ENCODE peak calls at places on chromosomes 5 and 9, in five cellular contexts. One of them, this sample, is unnamed.

GRCh38 chr5:114361724-114362196 is at the start of gene KCNN2:
- DNase-seq in neuronal stem cell: peak; percentile 89
- DNase-seq in GM23338: peak; percentile 95
- DNase-seq in mammary epithelial cell: peak; percentile 39
- DNase-seq in fibroblast of lung: peak; percentile 57
- DNase-seq in this sample: peak; percentile 22

GRCh38 chr5:168125445-168126199 is 165.8 kb upstream of the WWC1 start:
- DNase-seq in neuronal stem cell: no peak
- DNase-seq in mammary epithelial cell: no peak
- DNase-seq in fibroblast of lung: no peak
- DNase-seq in GM23338: no peak
- DNase-seq in this sample: peak; percentile 23

GRCh38 chr5:112418412-112419049 is 546 bp downstream of the EPB41L4A start:
- DNase-seq in mammary epithelial cell: peak; percentile 18
- DNase-seq in neuronal stem cell: peak; percentile 15
- DNase-seq in GM23338: peak; percentile 15
- DNase-seq in fibroblast of lung: no peak
- DNase-seq in this sample: no peak

GRCh38 chr5:31477516-31477915 is 54.4 kb downstream of the DROSHA start:
- DNase-seq in GM23338: no peak
- DNase-seq in fibroblast of lung: no peak
- DNase-seq in neuronal stem cell: no peak
- DNase-seq in mammary epithelial cell: no peak
- DNase-seq in this sample: no peak

GRCh38 chr5:125323613-125324012 is 577.2 kb upstream of the ZNF608 start:
- DNase-seq in mammary epithelial cell: no peak
- DNase-seq in fibroblast of lung: no peak
- DNase-seq in GM23338: no peak
- DNase-seq in neuronal stem cell: no peak
- DNase-seq in this sample: no peak

GRCh38 chr5:67141644-67142043 is 55.0 kb downstream of the CD180 start:
- DNase-seq in neuronal stem cell: no peak
- DNase-seq in mammary epithelial cell: no peak
- DNase-seq in fibroblast of lung: no peak
- DNase-seq in GM23338: no peak
- DNase-seq in this sample: no peak

GRCh38 chr5:142320427-142320732 is 4.4 kb downstream of the SPRY4 start:
- DNase-seq in GM23338: no peak
- DNase-seq in mammary epithelial cell: no peak
- DNase-seq in fibroblast of lung: no peak
- DNase-seq in neuronal stem cell: no peak
- DNase-seq in this sample: no peak

GRCh38 chr9:126756876-126757415 is 47.9 kb upstream of the ZBTB43 start:
- DNase-seq in GM23338: no peak
- DNase-seq in neuronal stem cell: no peak
- DNase-seq in fibroblast of lung: no peak
- DNase-seq in mammary epithelial cell: no peak
- DNase-seq in this sample: no peak

GRCh38 chr9:127854169-127854833 is at the start of gene ENG:
- DNase-seq in mammary epithelial cell: peak; percentile 38
- DNase-seq in fibroblast of lung: peak; percentile 65
- DNase-seq in neuronal stem cell: no peak
- DNase-seq in GM23338: peak; percentile 73
- DNase-seq in this sample: peak; percentile 91

GRCh38 chr5:124651663-124652513 is 94.6 kb downstream of the ZNF608 start:
- DNase-seq in GM23338: peak; percentile 87
- DNase-seq in mammary epithelial cell: peak; percentile 77
- DNase-seq in neuronal stem cell: peak; percentile 78
- DNase-seq in fibroblast of lung: peak; percentile 82
- DNase-seq in this sample: peak; percentile 71

GRCh38 chr9:94909250-94909894 is 182.9 kb downstream of the AOPEP start:
- DNase-seq in neuronal stem cell: no peak
- DNase-seq in fibroblast of lung: peak; percentile 50
- DNase-seq in mammary epithelial cell: no peak
- DNase-seq in GM23338: no peak
- DNase-seq in this sample: no peak

GRCh38 chr9:133973791-133974630 is 18.1 kb downstream of the VAV2 start:
- DNase-seq in mammary epithelial cell: no peak
- DNase-seq in GM23338: no peak
- DNase-seq in neuronal stem cell: no peak
- DNase-seq in fibroblast of lung: no peak
- DNase-seq in this sample: no peak

GRCh38 chr9:136152543-136152866 is 33.8 kb upstream of the TMEM250 start:
- DNase-seq in mammary epithelial cell: no peak
- DNase-seq in neuronal stem cell: no peak
- DNase-seq in fibroblast of lung: no peak
- DNase-seq in GM23338: no peak
- DNase-seq in this sample: no peak

GRCh38 chr5:78647411-78647818 is 1.2 kb downstream of the LHFPL2 start:
- DNase-seq in fibroblast of lung: peak; percentile 54
- DNase-seq in mammary epithelial cell: peak; percentile 58
- DNase-seq in neuronal stem cell: no peak
- DNase-seq in GM23338: peak; percentile 35
- DNase-seq in this sample: peak; percentile 21

GRCh38 chr5:134648425-134649162 is at the start of gene SEC24A:
- DNase-seq in GM23338: peak; percentile 97
- DNase-seq in fibroblast of lung: peak; percentile 86
- DNase-seq in neuronal stem cell: peak; percentile 81
- DNase-seq in mammary epithelial cell: peak; percentile 96
- DNase-seq in this sample: peak; percentile 99

GRCh38 chr5:72956324-72957140 is 691 bp downstream of the FCHO2 start:
- DNase-seq in neuronal stem cell: peak; percentile 41
- DNase-seq in mammary epithelial cell: peak; percentile 57
- DNase-seq in fibroblast of lung: peak; percentile 73
- DNase-seq in GM23338: peak; percentile 53
- DNase-seq in this sample: peak; percentile 48

GRCh38 chr5:152271420-152271819 is 133.7 kb downstream of the NMUR2 start:
- DNase-seq in fibroblast of lung: no peak
- DNase-seq in neuronal stem cell: peak; percentile 12
- DNase-seq in GM23338: peak; percentile 73
- DNase-seq in mammary epithelial cell: peak; percentile 28
- DNase-seq in this sample: peak; percentile 69

GRCh38 chr5:167897371-167897770 is 394.1 kb upstream of the WWC1 start:
- DNase-seq in mammary epithelial cell: no peak
- DNase-seq in fibroblast of lung: no peak
- DNase-seq in GM23338: no peak
- DNase-seq in neuronal stem cell: no peak
- DNase-seq in this sample: no peak

GRCh38 chr5:127556609-127557348 is 39.3 kb downstream of the PRRC1 start:
- DNase-seq in GM23338: no peak
- DNase-seq in neuronal stem cell: no peak
- DNase-seq in fibroblast of lung: no peak
- DNase-seq in mammary epithelial cell: no peak
- DNase-seq in this sample: no peak

GRCh38 chr9:79656127-79656526 is 84.4 kb downstream of the TLE4 start:
- DNase-seq in GM23338: no peak
- DNase-seq in neuronal stem cell: no peak
- DNase-seq in fibroblast of lung: no peak
- DNase-seq in mammary epithelial cell: no peak
- DNase-seq in this sample: no peak

DNA sequence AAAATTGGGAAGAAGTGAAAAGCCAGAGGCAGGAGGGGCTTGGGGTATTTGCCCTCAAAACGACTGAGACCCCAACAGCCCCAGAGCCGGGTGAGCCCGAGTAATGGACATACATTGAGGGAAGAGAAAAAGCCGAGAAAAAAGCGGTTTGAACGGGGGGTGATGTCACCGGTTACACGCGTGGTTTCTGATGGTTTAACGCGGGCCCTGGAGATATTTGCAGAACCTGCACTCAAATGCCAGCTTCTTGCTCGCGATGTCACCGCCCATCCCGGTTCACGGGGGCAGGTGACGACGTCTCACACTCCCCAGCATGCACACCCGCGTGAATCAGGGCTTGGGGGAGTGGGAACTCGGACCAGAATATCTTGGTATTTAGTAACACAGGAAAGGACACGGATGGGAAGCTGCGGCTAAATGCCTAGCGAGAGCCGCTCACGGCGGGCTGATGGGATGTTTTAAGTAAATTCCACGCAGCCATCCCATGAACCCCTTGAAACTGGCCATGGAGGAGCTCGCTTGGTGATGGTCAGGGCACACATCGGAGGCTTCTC is 102.0 kb upstream of the RAPGEF1 start:
- DNase-seq in neuronal stem cell: no peak
- DNase-seq in fibroblast of lung: no peak
- DNase-seq in GM23338: no peak
- DNase-seq in mammary epithelial cell: no peak
- DNase-seq in this sample: no peak
- H2AFZ ChIP-seq in neuronal stem cell: no peak overlapping the region
- H2AFZ ChIP-seq in fibroblast of lung: no peak overlapping the region
- H2AFZ ChIP-seq in GM23338: no peak overlapping the region
- H2AFZ ChIP-seq in mammary epithelial cell: no peak overlapping the region
- H2AFZ ChIP-seq in this sample: no peak overlapping the region

GRCh38 chr5:9452181-9452580 is 93.7 kb downstream of the SEMA5A start:
- DNase-seq in mammary epithelial cell: no peak
- DNase-seq in fibroblast of lung: no peak
- DNase-seq in GM23338: no peak
- DNase-seq in neuronal stem cell: no peak
- DNase-seq in this sample: no peak

GRCh38 chr5:9454491-9454890 is 91.4 kb downstream of the SEMA5A start:
- DNase-seq in neuronal stem cell: no peak
- DNase-seq in mammary epithelial cell: no peak
- DNase-seq in GM23338: no peak
- DNase-seq in fibroblast of lung: no peak
- DNase-seq in this sample: no peak

GRCh38 chr5:9454012-9454481 is 91.8 kb downstream of the SEMA5A start:
- DNase-seq in neuronal stem cell: no peak
- DNase-seq in fibroblast of lung: peak; percentile 38
- DNase-seq in GM23338: no peak
- DNase-seq in mammary epithelial cell: no peak
- DNase-seq in this sample: peak; percentile 31

GRCh38 chr5:9455826-9456434 is 89.9 kb downstream of the SEMA5A start:
- DNase-seq in neuronal stem cell: peak; percentile 47
- DNase-seq in GM23338: peak; percentile 33
- DNase-seq in fibroblast of lung: peak; percentile 35
- DNase-seq in mammary epithelial cell: no peak
- DNase-seq in this sample: no peak

DNA sequence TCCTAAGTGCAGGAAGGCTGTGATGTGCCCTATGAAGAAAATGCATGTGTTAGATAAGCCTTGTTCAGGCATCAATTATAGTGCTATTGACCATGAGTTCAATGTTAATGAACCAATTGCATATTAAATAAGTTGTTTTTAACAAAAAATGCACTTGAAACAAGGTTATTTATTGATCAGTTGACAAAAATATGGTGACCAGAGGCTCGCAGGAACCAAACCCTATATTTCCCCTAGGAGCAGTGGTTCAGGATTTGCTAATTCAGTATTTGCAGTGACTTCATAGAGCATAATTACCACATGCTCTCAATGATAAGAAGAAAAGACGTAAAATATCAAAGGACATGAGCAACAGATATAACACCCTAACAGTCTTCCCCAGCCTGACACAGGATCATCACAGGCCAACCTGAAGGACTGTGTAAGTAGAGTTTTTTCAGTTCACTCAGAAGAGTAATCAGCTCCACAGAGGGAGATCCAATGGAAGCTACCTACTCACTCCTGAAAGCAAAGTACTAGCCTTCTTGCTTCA is 92.3 kb downstream of the SEMA5A start:
- DNase-seq in neuronal stem cell: no peak
- DNase-seq in GM23338: no peak
- DNase-seq in mammary epithelial cell: no peak
- DNase-seq in fibroblast of lung: no peak
- DNase-seq in this sample: no peak
- H2AFZ ChIP-seq in neuronal stem cell: no peak overlapping the region
- H2AFZ ChIP-seq in GM23338: no peak overlapping the region
- H2AFZ ChIP-seq in mammary epithelial cell: no peak overlapping the region
- H2AFZ ChIP-seq in fibroblast of lung: no peak overlapping the region
- H2AFZ ChIP-seq in this sample: no peak overlapping the region

DNA sequence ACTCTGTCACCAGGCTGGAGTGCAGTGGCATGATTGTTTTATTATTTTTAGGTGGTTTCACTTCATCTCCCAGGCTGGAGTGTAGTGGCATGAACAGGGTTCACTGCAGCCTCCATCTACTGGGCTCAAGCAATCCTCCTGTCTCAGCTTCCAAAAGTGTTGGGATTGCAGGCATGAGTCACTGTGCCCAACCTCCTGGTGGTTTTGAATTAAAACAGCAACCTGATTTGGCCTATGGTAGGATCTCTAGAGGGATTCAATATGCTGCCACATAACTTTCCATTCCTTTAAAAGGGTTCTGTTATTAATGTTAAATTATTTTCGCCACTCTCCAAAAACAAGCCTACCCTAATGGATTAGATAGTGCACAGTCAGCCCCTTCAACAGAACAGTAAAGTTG is 9.9 kb upstream of the HSPA4 start:
- DNase-seq in fibroblast of lung: peak; percentile 46
- DNase-seq in GM23338: peak; percentile 27
- DNase-seq in mammary epithelial cell: peak; percentile 55
- DNase-seq in neuronal stem cell: no peak
- DNase-seq in this sample: no peak
- H2AFZ ChIP-seq in fibroblast of lung: no peak overlapping the region
- H2AFZ ChIP-seq in GM23338: no peak overlapping the region
- H2AFZ ChIP-seq in mammary epithelial cell: peak overlapping the region; percentile 67
- H2AFZ ChIP-seq in neuronal stem cell: peak overlapping the region; percentile 28
- H2AFZ ChIP-seq in this sample: no peak overlapping the region

DNA sequence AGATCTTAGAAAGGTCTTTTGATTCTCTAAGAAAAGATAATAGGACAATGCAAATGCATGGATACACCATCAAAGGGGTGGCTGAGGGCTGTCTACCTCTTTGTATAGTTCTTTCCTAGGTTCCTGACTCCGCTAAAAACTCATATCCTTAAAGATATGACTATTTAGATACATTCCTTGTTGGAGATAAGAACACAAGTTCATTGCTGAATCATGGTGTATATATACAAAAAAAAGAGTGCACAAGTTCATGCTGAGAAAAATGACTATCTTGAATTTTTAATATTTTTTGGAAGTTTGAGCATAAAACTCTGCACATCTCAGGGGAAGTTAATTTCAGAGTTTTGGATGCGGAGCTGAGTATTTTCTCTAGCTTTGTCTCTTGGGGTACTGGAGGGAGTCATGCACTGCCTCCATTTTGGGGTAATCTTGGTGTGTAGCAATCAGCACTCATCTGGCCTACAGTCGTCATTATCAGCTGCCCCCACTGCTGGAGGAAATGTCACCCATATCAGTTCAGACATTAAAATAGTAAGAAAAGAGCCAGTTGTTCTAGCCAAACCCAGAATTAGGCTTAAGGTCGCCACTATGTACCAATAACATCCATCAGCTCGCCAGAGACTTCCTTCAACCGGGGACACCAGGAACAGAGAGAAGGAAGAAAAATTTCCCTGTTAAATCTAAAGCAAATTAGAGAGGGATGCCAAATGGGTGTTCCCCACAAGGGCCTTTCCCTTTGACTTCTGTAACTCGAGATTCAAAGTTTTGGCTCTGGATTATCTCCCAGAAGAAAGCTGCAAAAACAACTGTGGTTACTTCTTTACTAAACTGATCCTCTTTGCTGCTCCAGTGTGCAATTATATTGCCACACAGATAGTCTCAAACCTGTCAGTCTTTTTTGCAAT is 49.0 kb downstream of the PTTG1 start:
- DNase-seq in mammary epithelial cell: no peak
- DNase-seq in neuronal stem cell: no peak
- DNase-seq in GM23338: no peak
- DNase-seq in fibroblast of lung: peak; percentile 68
- DNase-seq in this sample: no peak
- H2AFZ ChIP-seq in mammary epithelial cell: no peak overlapping the region
- H2AFZ ChIP-seq in neuronal stem cell: no peak overlapping the region
- H2AFZ ChIP-seq in GM23338: peak overlapping the region; percentile 60
- H2AFZ ChIP-seq in fibroblast of lung: no peak overlapping the region
- H2AFZ ChIP-seq in this sample: no peak overlapping the region

GRCh38 chr9:130043654-130044623 is 950 bp upstream of the FNBP1 start:
- DNase-seq in GM23338: peak; percentile 62
- DNase-seq in neuronal stem cell: no peak
- DNase-seq in mammary epithelial cell: no peak
- DNase-seq in fibroblast of lung: peak; percentile 78
- DNase-seq in this sample: peak; percentile 66
- H2AFZ ChIP-seq in GM23338: peak overlapping the region; percentile 93
- H2AFZ ChIP-seq in neuronal stem cell: peak overlapping the region; percentile 94
- H2AFZ ChIP-seq in mammary epithelial cell: peak overlapping the region; percentile 94
- H2AFZ ChIP-seq in fibroblast of lung: peak overlapping the region; percentile 38
- H2AFZ ChIP-seq in this sample: peak overlapping the region; percentile 53

GRCh38 chr9:35628389-35628991 is 10.3 kb upstream of the CD72 start:
- DNase-seq in mammary epithelial cell: no peak
- DNase-seq in fibroblast of lung: no peak
- DNase-seq in neuronal stem cell: no peak
- DNase-seq in GM23338: no peak
- DNase-seq in this sample: no peak
- H2AFZ ChIP-seq in mammary epithelial cell: no peak overlapping the region
- H2AFZ ChIP-seq in fibroblast of lung: no peak overlapping the region
- H2AFZ ChIP-seq in neuronal stem cell: no peak overlapping the region
- H2AFZ ChIP-seq in GM23338: no peak overlapping the region
- H2AFZ ChIP-seq in this sample: no peak overlapping the region

This sample was measured in trophoblast cell.